ENCODE peak calls at places on chromosomes 5 and 9, in five cellular contexts. R is GM12892; N is T-helper 9 cell; B is activated CD8-positive, alpha-beta memory T cell treated with anti-CD3 and anti-CD28 coated beads for 48 hours; P is heart right ventricle. D is an unnamed sample.

GRCh38 chr5:93337138-93337537 is 243.9 kb downstream of the NR2F1-AS1 start:
- DNase-seq in P (no peak), N (no peak), B (no peak), R (no peak), D (no peak)

GRCh38 chr5:181204561-181205401 is at the start of gene TRIM7:
- DNase-seq in N (no peak), R (peak; percentile 50), P (peak; percentile 40), B (no peak), D (no peak)

GRCh38 chr9:85004818-85005413 is 335.4 kb downstream of the NTRK2 start:
- DNase-seq in B (no peak), R (no peak), N (no peak), P (no peak), D (no peak)

GRCh38 chr5:132459031-132459982 is 31.3 kb downstream of the IRF1 start:
- DNase-seq in R (no peak), N (no peak), B (no peak), P (no peak), D (no peak)

GRCh38 chr5:56479701-56480304 is 246.7 kb upstream of the ANKRD55 start:
- DNase-seq in N (peak; percentile 13), R (no peak), B (no peak), P (no peak), D (peak; percentile 52)

GRCh38 chr5:35345222-35345621 is 114.9 kb upstream of the PRLR start:
- DNase-seq in B (no peak), P (no peak), R (no peak), N (no peak), D (no peak)

GRCh38 chr9:87706066-87706739 is 19.7 kb upstream of the CTSL start:
- DNase-seq in R (no peak), P (no peak), B (no peak), N (no peak), D (no peak)

GRCh38 chr5:167233507-167233906 is 1057.9 kb upstream of the WWC1 start:
- DNase-seq in P (no peak), N (no peak), R (no peak), B (no peak), D (no peak)

GRCh38 chr5:115594343-115595047 is 7.8 kb downstream of the TICAM2 start:
- DNase-seq in N (no peak), P (no peak), B (no peak), R (no peak), D (no peak)

GRCh38 chr9:30075022-30075421 is 2309.4 kb upstream of the ACO1 start:
- DNase-seq in R (no peak), N (no peak), B (no peak), P (no peak), D (no peak)

GRCh38 chr5:124669956-124670671 is 76.3 kb downstream of the ZNF608 start:
- DNase-seq in R (no peak), P (no peak), B (no peak), N (no peak), D (no peak)

GRCh38 chr9:137461663-137462395 is 2.7 kb upstream of the NSMF start:
- DNase-seq in B (peak; percentile 80), P (no peak), N (peak; percentile 57), R (peak; percentile 79), D (peak; percentile 87)

GRCh38 chr9:76528642-76529190 is 69.7 kb downstream of the GCNT1 start:
- DNase-seq in P (no peak), N (no peak), B (no peak), R (no peak), D (no peak)

GRCh38 chr5:74056102-74056788 is 430.2 kb downstream of the ARHGEF28 start:
- DNase-seq in N (no peak), B (no peak), R (no peak), P (no peak), D (no peak)

GRCh38 chr5:91123291-91123690 is 259.8 kb downstream of the ARRDC3 start:
- DNase-seq in B (no peak), N (no peak), P (no peak), R (no peak), D (no peak)

GRCh38 chr9:111622626-111623025 is 8.5 kb upstream of the DNAJC25 start:
- DNase-seq in R (no peak), P (no peak), N (no peak), B (no peak), D (no peak)

GRCh38 chr5:148711843-148712454 is 57.6 kb upstream of the HTR4 start:
- DNase-seq in R (no peak), B (no peak), N (no peak), P (no peak), D (no peak)

GRCh38 chr5:76615759-76616158 is 7.4 kb downstream of the F2RL2 start:
- DNase-seq in R (no peak), N (no peak), P (no peak), B (no peak), D (no peak)

GRCh38 chr5:111461261-111461671 is 51.1 kb downstream of the STARD4 start:
- DNase-seq in N (no peak), P (no peak), B (no peak), R (no peak), D (no peak)

GRCh38 chr5:1336106-1336561 is 8.8 kb downstream of the CLPTM1L start:
- DNase-seq in N (no peak), B (no peak), P (no peak), R (no peak), D (no peak)

GRCh38 chr9:37676411-37676830 is 25.7 kb downstream of the FRMPD1 start:
- DNase-seq in P (no peak), B (no peak), N (no peak), R (no peak), D (no peak)